ENCODE peak calls at places on chromosomes 5 and 9, in four cellular contexts. K is left cardiac atrium, Q is GM12865, M is dorsolateral prefrontal cortex. G is an unnamed sample.

GRCh38 chr5:44681906-44682305 is 126.8 kb upstream of the MRPS30 start:
- DNase-seq in K (no peak), Q (no peak), M (no peak), G (no peak)

GRCh38 chr5:118545050-118545449 is 443.3 kb downstream of the DTWD2 start:
- DNase-seq in K (no peak), Q (no peak), M (no peak), G (no peak)

GRCh38 chr5:109567374-109568044 is 122.2 kb upstream of the MAN2A1 start:
- DNase-seq in K (no peak), Q (no peak), M (no peak), G (no peak)

GRCh38 chr5:170389250-170389902 is at the start of gene KCNMB1:
- DNase-seq in K (no peak), Q (no peak), M (no peak), G (no peak)

GRCh38 chr5:36079200-36079761 is 12.6 kb upstream of the UGT3A2 start:
- DNase-seq in K (no peak), Q (peak; percentile 64), M (no peak), G (peak; percentile 53)

GRCh38 chr9:121298689-121299112 is 30.7 kb downstream of the GSN start:
- DNase-seq in K (no peak), Q (no peak), M (no peak), G (no peak)

GRCh38 chr5:88660947-88661869 is 221.8 kb downstream of the MEF2C start:
- DNase-seq in K (peak; percentile 53), Q (peak; percentile 91), M (peak; percentile 98), G (peak; percentile 94)

GRCh38 chr5:545641-546375 is 21.6 kb upstream of the SLC9A3 start:
- DNase-seq in K (peak; percentile 12), Q (no peak), M (no peak), G (no peak)

GRCh38 chr5:81147011-81147594 is 86.0 kb upstream of the CKMT2 start:
- DNase-seq in K (no peak), Q (no peak), M (no peak), G (no peak)

GRCh38 chr5:100615362-100615761 is 80.2 kb downstream of the FAM174A start:
- DNase-seq in K (no peak), Q (no peak), M (no peak), G (no peak)

GRCh38 chr5:139468421-139468931 is 2.3 kb upstream of the SMIM33 start:
- DNase-seq in K (no peak), Q (no peak), M (no peak), G (no peak)

GRCh38 chr5:163838738-163839137 is 333.3 kb downstream of the MAT2B start:
- DNase-seq in K (no peak), Q (no peak), M (no peak), G (no peak)

GRCh38 chr5:127647361-127647958 is 1.4 kb upstream of the CTXN3 start:
- DNase-seq in K (no peak), Q (no peak), M (no peak), G (no peak)

G was measured in G401.